ENCODE peak calls at places on chromosomes 13 and 19, in four cellular contexts. Q is HepG2, N is A549, A is GM12878. P is an unnamed sample.

GRCh38 chr19:58305932-58306323 is 751 bp downstream of the ERVK3-1 start:
- ATAC-seq in Q (peak; percentile 45), N (no peak), A (peak; percentile 53), P (no peak)

GRCh38 chr19:29576761-29577661 is 29.1 kb upstream of the POP4 start:
- ATAC-seq in Q (no peak), N (peak; percentile 34), A (peak; percentile 88), P (no peak)

GRCh38 chr13:33799950-33800592 is 17.9 kb upstream of the RFC3 start:
- ATAC-seq in Q (peak; percentile 79), N (peak; percentile 52), A (peak; percentile 62), P (no peak)

GRCh38 chr13:98490195-98490771 is 86.6 kb downstream of the STK24 start:
- ATAC-seq in Q (peak; percentile 87), N (no peak), A (no peak), P (peak; percentile 5)

GRCh38 chr13:76904507-76904906 is 18.3 kb upstream of the KCTD12 start:
- ATAC-seq in Q (no peak), N (no peak), A (no peak), P (no peak)

GRCh38 chr13:28475916-28476725 is 18.8 kb downstream of the FLT1 start:
- ATAC-seq in Q (no peak), N (no peak), A (no peak), P (peak; percentile 41)

GRCh38 chr13:44197791-44198770 is 175.5 kb upstream of the SERP2 start:
- ATAC-seq in Q (no peak), N (no peak), A (peak; percentile 87), P (no peak)

GRCh38 chr13:20588529-20589110 is 21.7 kb downstream of the IFT88 start:
- ATAC-seq in Q (no peak), N (no peak), A (no peak), P (no peak)

GRCh38 chr13:21240586-21240985 is 64.1 kb downstream of the MRPL57 start:
- ATAC-seq in Q (no peak), N (no peak), A (no peak), P (peak; percentile 52)

GRCh38 chr19:13723206-13723605 is 41.1 kb upstream of the MRI1 start:
- ATAC-seq in Q (no peak), N (no peak), A (no peak), P (no peak)

GRCh38 chr13:31965361-31966066 is 66.1 kb upstream of the FRY start:
- ATAC-seq in Q (no peak), N (no peak), A (peak; percentile 94), P (no peak)

GRCh38 chr13:33798023-33798422 is 19.9 kb upstream of the RFC3 start:
- ATAC-seq in Q (no peak), N (no peak), A (peak; percentile 19), P (no peak)

GRCh38 chr13:25295228-25295627 is 6.2 kb upstream of the NUP58 start:
- ATAC-seq in Q (no peak), N (peak; percentile 50), A (no peak), P (no peak)

GRCh38 chr13:46598140-46598819 is 45.3 kb downstream of the LRCH1 start:
- ATAC-seq in Q (no peak), N (no peak), A (peak; percentile 50), P (no peak)

GRCh38 chr19:39144487-39145071 is 19.0 kb downstream of the PAK4 start:
- ATAC-seq in Q (peak; percentile 44), N (peak; percentile 65), A (no peak), P (peak; percentile 57)

GRCh38 chr13:40961224-40961623 is 57.9 kb downstream of the ELF1 start:
- ATAC-seq in Q (peak; percentile 58), N (no peak), A (peak; percentile 54), P (no peak)

GRCh38 chr13:74870865-74871264 is 611.1 kb downstream of the TBC1D4 start:
- ATAC-seq in Q (no peak), N (no peak), A (no peak), P (no peak)

GRCh38 chr19:19321143-19321577 is 531 bp downstream of the MAU2 start:
- ATAC-seq in Q (peak; percentile 55), N (peak; percentile 14), A (no peak), P (no peak)

GRCh38 chr13:99327133-99327532 is 19.9 kb upstream of the GPR183 start:
- ATAC-seq in Q (no peak), N (no peak), A (no peak), P (no peak)

GRCh38 chr19:18294467-18294864 is 13.0 kb upstream of the JUND start:
- ATAC-seq in Q (no peak), N (no peak), A (peak; percentile 8), P (no peak)

GRCh38 chr19:7492142-7493055 is 3.6 kb upstream of the PEX11G start:
- ATAC-seq in Q (no peak), N (no peak), A (no peak), P (no peak)

GRCh38 chr13:22311734-22312404 is 641.0 kb downstream of the FGF9 start:
- ATAC-seq in Q (no peak), N (no peak), A (no peak), P (peak; percentile 51)

GRCh38 chr19:1057185-1057857 is 9.6 kb upstream of the ARHGAP45 start:
- ATAC-seq in Q (peak; percentile 27), N (peak; percentile 84), A (peak; percentile 94), P (no peak)

GRCh38 chr19:53947624-53948023 is 15.1 kb upstream of the CACNG8 start:
- ATAC-seq in Q (peak; percentile 70), N (peak; percentile 83), A (no peak), P (no peak)

GRCh38 chr19:1675633-1676350 is 23.4 kb upstream of the TCF3 start:
- ATAC-seq in Q (no peak), N (no peak), A (no peak), P (no peak)

GRCh38 chr13:40469581-40470282 is 196.7 kb downstream of the FOXO1 start:
- ATAC-seq in Q (peak; percentile 38), N (no peak), A (no peak), P (no peak)

GRCh38 chr13:98158172-98158907 is 15.4 kb downstream of the FARP1 start:
- ATAC-seq in Q (no peak), N (no peak), A (no peak), P (no peak)

GRCh38 chr19:35216833-35217707 is 11.5 kb downstream of the FAM187B start:
- ATAC-seq in Q (no peak), N (no peak), A (peak; percentile 24), P (peak; percentile 23)
- TF ChIP-seq EP300 in Q (no peak), N (no peak), A (no peak), P (no peak)

GRCh38 chr19:35932291-35932936 is 3.8 kb upstream of the LRFN3 start:
- ATAC-seq in Q (no peak), N (no peak), A (no peak), P (no peak)

GRCh38 chr19:35935911-35936737 is at the start of gene LRFN3:
- ATAC-seq in Q (peak; percentile 21), N (peak; percentile 67), A (no peak), P (peak; percentile 30)

GRCh38 chr19:35928507-35928906 is 7.7 kb upstream of the LRFN3 start:
- ATAC-seq in Q (no peak), N (no peak), A (no peak), P (no peak)

GRCh38 chr19:35931874-35932202 is 4.3 kb upstream of the LRFN3 start:
- ATAC-seq in Q (no peak), N (peak; percentile 42), A (peak; percentile 2), P (no peak)

GRCh38 chr19:35931161-35931873 is 4.9 kb upstream of the LRFN3 start:
- ATAC-seq in Q (peak; percentile 97), N (peak; percentile 98), A (peak; percentile 99), P (peak; percentile 98)
- TF ChIP-seq EP300 in Q (peak; percentile 40), N (no peak), A (no peak), P (no peak)

DNA sequence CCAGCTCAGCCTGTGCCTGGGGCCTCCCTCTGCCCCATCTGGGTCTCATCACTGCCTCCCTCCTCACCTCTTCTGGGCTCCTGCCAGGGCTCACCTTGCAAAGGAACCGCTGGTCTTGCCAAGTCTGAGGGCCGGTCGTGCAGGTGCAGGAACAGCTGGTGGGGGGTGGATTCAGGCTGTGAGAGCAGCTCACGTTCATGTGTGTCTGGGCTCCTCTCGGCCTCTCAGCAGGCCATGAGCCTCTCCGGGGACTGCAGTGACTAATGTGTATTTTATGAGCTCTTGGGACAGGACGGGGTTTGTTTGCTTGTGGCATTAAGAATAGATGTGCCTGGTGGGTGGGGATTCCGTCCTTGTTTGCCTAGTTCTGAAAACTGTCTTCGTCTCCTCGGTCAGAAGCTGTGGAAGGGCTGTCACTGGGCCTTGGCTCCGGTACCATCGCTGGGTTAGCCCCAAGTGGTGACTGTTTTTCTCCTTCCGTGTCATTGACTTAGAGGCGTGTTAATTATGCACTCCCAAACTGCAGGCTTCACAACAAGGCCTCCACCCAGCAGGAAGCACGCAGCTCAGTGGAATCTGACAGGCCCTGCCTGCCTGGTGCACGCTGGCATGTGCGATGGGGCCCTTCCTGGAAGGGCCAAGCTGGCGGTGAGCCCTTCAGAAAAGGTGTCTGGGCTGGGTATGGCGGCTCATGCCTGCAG is 77.6 kb downstream of the KDM4B start:
- ATAC-seq in Q (peak; percentile 79), N (peak; percentile 55), A (no peak), P (no peak)
- TF ChIP-seq EP300 in Q (no peak), N (no peak), A (no peak), P (no peak)

DNA sequence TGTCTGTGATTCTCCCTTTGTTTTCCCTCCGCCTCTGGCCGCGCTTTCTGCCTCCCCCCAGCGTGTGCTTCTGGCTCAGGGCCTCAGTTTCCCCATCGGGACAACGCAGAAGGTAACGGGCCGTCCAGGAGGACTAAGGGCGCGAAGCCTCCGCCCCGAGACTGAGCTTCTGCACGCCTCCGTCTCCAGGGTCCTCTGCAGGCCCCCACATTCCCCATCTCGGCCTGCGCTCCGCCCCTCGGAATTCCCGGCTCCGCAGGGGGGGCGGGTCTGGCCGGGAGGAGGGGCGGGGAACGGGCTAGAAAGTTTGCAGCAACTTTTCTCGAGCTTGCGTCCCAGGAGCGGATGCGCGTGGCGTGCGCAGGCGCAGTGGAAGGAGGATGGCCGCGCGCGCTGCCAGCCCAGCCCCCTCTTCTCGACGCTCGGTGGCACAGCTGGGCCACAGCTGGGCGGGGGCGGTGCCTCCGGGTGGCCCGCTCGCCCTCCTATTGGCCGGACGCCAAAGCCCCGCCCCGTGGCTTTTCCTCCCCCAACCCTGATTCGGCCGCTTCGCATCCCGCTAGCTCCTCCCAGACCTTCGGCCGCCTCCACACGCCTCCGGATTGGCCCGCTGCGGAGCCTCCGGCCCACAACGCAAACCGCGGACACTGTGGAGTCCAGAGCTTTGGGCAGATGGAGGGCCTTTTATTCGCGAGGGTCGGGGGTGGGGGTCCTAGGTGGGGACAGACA is at the start of gene SIX5:
- ATAC-seq in Q (peak; percentile 68), N (peak; percentile 79), A (peak; percentile 82), P (peak; percentile 72)
- TF ChIP-seq EP300 in Q (peak; percentile 25), N (no peak), A (no peak), P (no peak)

GRCh38 chr19:35008891-35009341 is 8.8 kb downstream of the GRAMD1A start:
- ATAC-seq in Q (no peak), N (no peak), A (no peak), P (peak; percentile 40)
- TF ChIP-seq EP300 in Q (no peak), N (no peak), A (no peak), P (no peak)

GRCh38 chr13:92029641-92030040 is 631.2 kb downstream of the GPC5 start:
- ATAC-seq in Q (no peak), N (no peak), A (no peak), P (no peak)
- TF ChIP-seq EP300 in Q (no peak), N (no peak), A (no peak), P (no peak)

GRCh38 chr19:3336680-3337523 is 29.5 kb upstream of the NFIC start:
- ATAC-seq in Q (peak; percentile 66), N (peak; percentile 84), A (no peak), P (peak; percentile 94)
- TF ChIP-seq EP300 in Q (no peak), N (peak; percentile 30), A (no peak), P (peak; percentile 94)